ENCODE peak calls at places on chromosomes 13 and 19, in four cellular contexts. T is A549, V is HepG2, F is K562. U is an unnamed sample.

GRCh38 chr13:108437496-108437895 is 168.0 kb downstream of the TNFSF13B start:
- DNase-seq in T (peak; percentile 11), V (no peak), F (no peak), U (no peak)

GRCh38 chr13:66994498-66995365 is 235.4 kb downstream of the PCDH9 start:
- DNase-seq in T (peak; percentile 17), V (no peak), F (no peak), U (no peak)

GRCh38 chr19:13085673-13086072 is 17.0 kb downstream of the LYL1 start:
- DNase-seq in T (no peak), V (no peak), F (no peak), U (no peak)

GRCh38 chr13:28349371-28349770 is 145.6 kb downstream of the FLT1 start:
- DNase-seq in T (no peak), V (no peak), F (no peak), U (no peak)

GRCh38 chr19:39934584-39935233 is at the start of gene FCGBP:
- DNase-seq in T (no peak), V (no peak), F (no peak), U (no peak)

GRCh38 chr13:113839536-113840204 is 24.2 kb downstream of the GAS6 start:
- DNase-seq in T (no peak), V (no peak), F (no peak), U (no peak)

GRCh38 chr19:27971071-27971470 is 1241.9 kb downstream of the UQCRFS1 start:
- DNase-seq in T (peak; percentile 17), V (no peak), F (no peak), U (peak; percentile 16)

GRCh38 chr19:37991176-37991835 is 84.3 kb downstream of the SIPA1L3 start:
- DNase-seq in T (no peak), V (no peak), F (no peak), U (no peak)

GRCh38 chr19:4795400-4795799 is 3.9 kb downstream of the FEM1A start:
- DNase-seq in T (no peak), V (no peak), F (no peak), U (no peak)

GRCh38 chr19:17405250-17406038 is at the start of gene BST2:
- DNase-seq in T (no peak), V (peak; percentile 93), F (peak; percentile 77), U (no peak)

GRCh38 chr13:81498969-81499368 is 1158.0 kb upstream of the SPRY2 start:
- DNase-seq in T (no peak), V (no peak), F (no peak), U (no peak)

GRCh38 chr13:32126756-32127155 is 95.2 kb downstream of the FRY start:
- DNase-seq in T (no peak), V (no peak), F (no peak), U (no peak)

GRCh38 chr13:110156186-110157065 is 150.5 kb downstream of the COL4A1 start:
- DNase-seq in T (no peak), V (no peak), F (no peak), U (no peak)

GRCh38 chr13:42007844-42008243 is 40.6 kb upstream of the DGKH start:
- DNase-seq in T (no peak), V (no peak), F (no peak), U (no peak)

GRCh38 chr19:48837081-48837524 is 812 bp upstream of the HSD17B14 start:
- DNase-seq in T (peak; percentile 96), V (no peak), F (no peak), U (peak; percentile 97)

GRCh38 chr13:104008571-104009435 is 942.6 kb upstream of the SLC10A2 start:
- DNase-seq in T (no peak), V (no peak), F (no peak), U (no peak)

GRCh38 chr19:58328999-58329398 is 2.2 kb downstream of the ZSCAN22 start:
- DNase-seq in T (peak; percentile 44), V (no peak), F (peak; percentile 32), U (peak; percentile 77)

GRCh38 chr19:12574036-12574435 is 22.8 kb upstream of the ZNF564 start:
- DNase-seq in T (no peak), V (no peak), F (no peak), U (no peak)

GRCh38 chr13:97101912-97102311 is 107.6 kb upstream of the OXGR1 start:
- DNase-seq in T (no peak), V (no peak), F (no peak), U (no peak)

GRCh38 chr13:109146912-109147624 is 517.7 kb downstream of the MYO16 start:
- DNase-seq in T (peak; percentile 91), V (no peak), F (no peak), U (no peak)

GRCh38 chr13:89951341-89951740 is 1396.1 kb upstream of the MIR17HG start:
- DNase-seq in T (peak; percentile 0), V (no peak), F (no peak), U (no peak)

GRCh38 chr13:50936681-50937080 is 27.1 kb downstream of the RNASEH2B start:
- DNase-seq in T (no peak), V (no peak), F (no peak), U (no peak)

GRCh38 chr19:22332924-22333323 is 46.7 kb downstream of the ZNF729 start:
- DNase-seq in T (no peak), V (no peak), F (no peak), U (no peak)

GRCh38 chr13:99386911-99387788 is 80.0 kb upstream of the GPR183 start:
- DNase-seq in T (peak; percentile 30), V (peak; percentile 35), F (peak; percentile 73), U (peak; percentile 90)

GRCh38 chr19:14775855-14776254 is 2.5 kb downstream of the ADGRE2 start:
- DNase-seq in T (no peak), V (no peak), F (peak; percentile 59), U (peak; percentile 36)

GRCh38 chr13:97223711-97224461 is 1.8 kb downstream of the MBNL2 start:
- DNase-seq in T (peak; percentile 53), V (peak; percentile 64), F (peak; percentile 35), U (no peak)

GRCh38 chr13:40445557-40445990 is 220.9 kb downstream of the FOXO1 start:
- DNase-seq in T (no peak), V (no peak), F (no peak), U (no peak)

GRCh38 chr19:48598996-48599626 is 7.4 kb upstream of the SPACA4 start:
- DNase-seq in T (no peak), V (no peak), F (no peak), U (no peak)

GRCh38 chr19:36009220-36009619 is 607 bp upstream of the SYNE4 start:
- DNase-seq in T (peak; percentile 58), V (no peak), F (no peak), U (peak; percentile 74)

GRCh38 chr13:23752111-23753001 is 136.8 kb downstream of the MIPEP start:
- DNase-seq in T (no peak), V (no peak), F (no peak), U (no peak)

GRCh38 chr19:35869327-35870123 is 1.2 kb downstream of the APLP1 start:
- DNase-seq in T (peak; percentile 98), V (peak; percentile 41), F (peak; percentile 87), U (peak; percentile 97)

GRCh38 chr19:13099073-13099999 is 3.3 kb downstream of the LYL1 start:
- DNase-seq in T (no peak), V (no peak), F (peak; percentile 52), U (peak; percentile 69)

GRCh38 chr13:74070065-74070464 is 64.1 kb downstream of the KLF12 start:
- DNase-seq in T (no peak), V (no peak), F (no peak), U (no peak)

GRCh38 chr19:47032171-47032811 is 12.7 kb downstream of the NPAS1 start:
- DNase-seq in T (peak; percentile 67), V (no peak), F (peak; percentile 54), U (peak; percentile 88)

GRCh38 chr13:46684287-46685001 is 112.5 kb downstream of the ESD start:
- DNase-seq in T (no peak), V (peak; percentile 86), F (no peak), U (no peak)

GRCh38 chr13:41384749-41385503 is 72.4 kb upstream of the RGCC start:
- DNase-seq in T (peak; percentile 2), V (no peak), F (no peak), U (no peak)

GRCh38 chr13:113061271-113061625 is 44.3 kb upstream of the F7 start:
- DNase-seq in T (no peak), V (no peak), F (no peak), U (no peak)

GRCh38 chr19:44640518-44640917 is 3.2 kb upstream of the PVR start:
- DNase-seq in T (no peak), V (no peak), F (no peak), U (no peak)

GRCh38 chr13:97215325-97215724 is 6.8 kb upstream of the MBNL2 start:
- DNase-seq in T (no peak), V (no peak), F (no peak), U (no peak)

DNA sequence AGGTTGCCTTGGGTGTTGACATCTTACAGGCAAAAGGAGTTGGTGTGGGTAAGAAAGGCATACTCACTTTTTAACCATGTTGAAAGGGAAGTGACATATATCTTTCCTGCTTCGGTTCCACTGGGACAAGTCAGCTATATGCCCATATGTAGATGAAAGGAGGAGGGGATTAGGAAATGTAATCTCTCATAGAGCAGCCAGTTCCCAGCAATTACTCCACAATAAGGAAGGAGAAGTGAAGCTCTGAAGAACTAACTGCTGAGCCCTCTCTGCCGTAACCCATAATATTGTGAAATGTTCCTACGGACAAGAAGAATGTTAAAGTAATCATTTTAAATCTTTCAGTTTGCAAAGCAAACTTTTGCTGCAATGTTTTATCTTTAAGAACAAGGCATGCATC is 82.2 kb downstream of the EDNRB start:
- DNase-seq in T (no peak), V (no peak), F (no peak), U (no peak)
- TF ChIP-seq HMGXB4 in T (no peak), V (no peak), F (no peak), U (no peak)

DNA sequence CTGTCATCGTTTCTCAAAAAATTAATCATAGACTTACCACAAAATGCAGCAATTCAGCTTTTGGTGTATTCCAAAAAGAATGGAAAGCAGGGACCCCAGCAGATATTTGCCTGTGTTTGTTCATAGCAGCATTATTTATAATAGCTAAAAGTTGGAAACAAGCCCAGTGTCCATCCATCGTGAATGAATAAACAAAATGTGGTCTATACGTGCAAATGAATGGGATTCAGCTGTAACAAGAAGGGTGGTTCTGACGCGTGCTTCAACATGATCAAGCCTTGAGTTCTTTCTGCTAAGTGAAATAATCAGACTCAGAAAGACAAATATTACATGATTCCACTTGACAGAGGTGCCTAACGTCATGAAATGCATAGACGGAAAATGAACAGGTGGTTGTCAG is 36.4 kb downstream of the PSG11 start:
- DNase-seq in T (no peak), V (no peak), F (no peak), U (no peak)
- TF ChIP-seq HMGXB4 in T (no peak), V (no peak), F (no peak), U (no peak)

DNA sequence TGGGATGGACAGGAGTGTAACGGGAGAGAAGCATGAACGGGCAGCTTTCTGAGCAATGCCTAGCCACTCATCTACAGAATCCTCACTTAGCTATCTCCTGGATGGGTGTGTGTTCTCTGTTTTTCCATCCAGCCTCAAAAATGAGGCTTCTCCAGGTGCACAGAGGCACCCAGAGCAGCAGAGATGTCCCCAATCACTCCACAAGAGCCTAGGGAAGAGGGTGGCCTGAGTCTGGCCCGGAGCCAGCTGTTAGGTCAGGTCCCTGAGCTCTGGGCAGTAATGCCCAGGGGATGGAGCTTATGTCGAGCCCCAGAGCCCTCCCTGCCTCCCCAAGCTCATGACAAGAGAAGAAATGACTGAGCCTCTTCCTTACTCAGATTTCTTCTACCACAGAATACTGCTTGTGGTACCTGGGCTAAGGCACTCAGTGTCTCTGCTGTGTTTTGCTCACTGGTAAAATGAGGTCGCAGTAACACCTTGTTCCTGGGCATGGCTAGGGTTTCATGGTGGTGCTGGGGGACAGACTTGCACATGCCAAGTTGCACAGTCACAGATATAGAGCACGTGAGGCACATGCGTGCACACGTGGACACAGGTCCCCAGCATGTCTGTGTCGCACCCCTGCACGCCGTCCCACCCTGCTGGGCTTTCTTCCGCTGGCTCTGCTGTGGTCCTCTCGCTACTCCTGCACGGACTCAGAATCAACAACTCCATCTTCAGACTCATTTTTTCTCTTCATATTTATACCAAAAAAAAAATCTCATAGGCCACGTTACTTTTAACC is 86.6 kb upstream of the SOX1 start:
- DNase-seq in T (no peak), V (no peak), F (no peak), U (no peak)
- TF ChIP-seq HMGXB4 in T (no peak), V (no peak), F (no peak), U (no peak)

GRCh38 chr13:91946498-91947070 is 548.2 kb downstream of the GPC5 start:
- DNase-seq in T (peak; percentile 14), V (peak; percentile 44), F (no peak), U (no peak)
- TF ChIP-seq HMGXB4 in T (no peak), V (no peak), F (no peak), U (no peak)

U was measured in WTC11.